ENCODE peak calls at places on chromosome 3, in eight cellular contexts. Q is DMS53, R is frontal cortex, X is GM10248, V is NCI-H748 treated with DMSO at 0.1 percent for 48 hours, U is HuH-7, C is lower lobe of right lung, B is NCI-H1417. K is an unnamed sample.

GRCh38 chr3:99468918-99469317 is 169.5 kb upstream of the COL8A1 start:
- DNase-seq in U (no peak), R (no peak), Q (no peak), B (no peak), V (no peak), X (no peak), C (no peak), K (no peak)

GRCh38 chr3:131228522-131228921 is 153.1 kb upstream of the NUDT16 start:
- DNase-seq in U (no peak), V (no peak), B (no peak), X (no peak), C (no peak), R (no peak), Q (no peak), K (no peak)

GRCh38 chr3:107208100-107208499 is 169.1 kb upstream of the CCDC54 start:
- DNase-seq in R (peak; percentile 11), V (no peak), U (no peak), X (no peak), Q (peak; percentile 46), B (peak; percentile 34), C (no peak), K (no peak)

GRCh38 chr3:39505866-39506738 is 38.6 kb downstream of the MOBP start:
- DNase-seq in U (no peak), C (no peak), X (no peak), Q (no peak), R (no peak), V (no peak), B (no peak), K (no peak)

GRCh38 chr3:184737641-184738518 is 26.0 kb upstream of the MAGEF1 start:
- DNase-seq in C (no peak), U (no peak), R (peak; percentile 46), Q (peak; percentile 33), B (no peak), X (no peak), V (no peak), K (no peak)

GRCh38 chr3:49172616-49173041 is 1.2 kb downstream of the KLHDC8B start:
- DNase-seq in X (no peak), V (no peak), C (no peak), U (no peak), R (no peak), B (no peak), Q (no peak), K (no peak)

GRCh38 chr3:193872265-193872753 is 263.6 kb upstream of the HES1 start:
- DNase-seq in Q (peak; percentile 90), R (no peak), C (no peak), B (no peak), X (peak; percentile 44), V (no peak), U (peak; percentile 69), K (no peak)

GRCh38 chr3:16398542-16399126 is 114.9 kb downstream of the RFTN1 start:
- DNase-seq in X (no peak), R (no peak), V (no peak), C (no peak), B (no peak), Q (no peak), U (no peak), K (no peak)

GRCh38 chr3:143594217-143594616 is 254.1 kb downstream of the SLC9A9 start:
- DNase-seq in R (no peak), C (no peak), Q (peak; percentile 80), B (no peak), V (no peak), U (peak; percentile 3), X (no peak), K (no peak)

GRCh38 chr3:10936686-10937085 is 55.9 kb upstream of the SLC6A1 start:
- DNase-seq in V (no peak), U (no peak), R (no peak), B (no peak), Q (no peak), C (no peak), X (no peak), K (no peak)

GRCh38 chr3:114365909-114366308 is 72.1 kb downstream of the TIGIT start:
- DNase-seq in Q (peak; percentile 65), V (no peak), R (no peak), C (no peak), B (no peak), X (no peak), U (no peak), K (no peak)

GRCh38 chr3:175270199-175270837 is 411.2 kb downstream of the NAALADL2 start:
- DNase-seq in X (no peak), B (peak; percentile 62), C (no peak), R (no peak), U (no peak), V (no peak), Q (no peak), K (no peak)

GRCh38 chr3:153628591-153628990 is 466.6 kb downstream of the RAP2B start:
- DNase-seq in B (no peak), Q (no peak), V (no peak), C (no peak), U (no peak), X (no peak), R (no peak), K (no peak)

GRCh38 chr3:152595975-152596832 is 238.7 kb upstream of the P2RY1 start:
- DNase-seq in X (peak; percentile 74), Q (no peak), R (peak; percentile 22), V (no peak), U (peak; percentile 8), B (no peak), C (no peak), K (peak; percentile 57)

GRCh38 chr3:183098538-183099025 is 714 bp downstream of the MCCC1 start:
- DNase-seq in R (no peak), C (no peak), B (no peak), V (no peak), U (no peak), Q (peak; percentile 32), X (peak; percentile 49), K (peak; percentile 57)

GRCh38 chr3:108008931-108009635 is 81.7 kb downstream of the CD47 start:
- DNase-seq in C (no peak), X (no peak), R (no peak), U (no peak), V (no peak), Q (no peak), B (no peak), K (peak; percentile 30)

GRCh38 chr3:72343078-72343477 is 505.2 kb downstream of the SHQ1 start:
- DNase-seq in U (no peak), X (no peak), R (no peak), C (no peak), Q (no peak), V (no peak), B (no peak), K (no peak)

GRCh38 chr3:143755978-143756377 is 92.3 kb downstream of the SLC9A9 start:
- DNase-seq in B (no peak), C (no peak), Q (no peak), V (no peak), R (no peak), U (no peak), X (no peak), K (no peak)

GRCh38 chr3:99246010-99246654 is 344.6 kb upstream of the DCBLD2 start:
- DNase-seq in Q (no peak), C (no peak), R (no peak), B (no peak), V (no peak), X (no peak), U (no peak), K (no peak)

GRCh38 chr3:156358232-156358631 is 196.7 kb downstream of the SSR3 start:
- DNase-seq in U (no peak), V (no peak), X (no peak), R (no peak), C (no peak), B (no peak), Q (no peak), K (no peak)

GRCh38 chr3:94360982-94361381 is 298.1 kb downstream of the NSUN3 start:
- DNase-seq in B (no peak), X (no peak), Q (no peak), R (no peak), U (no peak), C (no peak), V (no peak), K (no peak)

K was measured in GM13976.